ENCODE peak calls at places on chromosomes 2 and 18, in five cellular contexts. Y is pancreas; X is prostate gland; B is CD8-positive, alpha-beta T cell; A is thoracic aorta. F is an unnamed sample.

GRCh38 chr2:232231514-232231913 is 147.0 kb upstream of the ALPP start:
- DNase-seq in Y (no peak), B (no peak), A (no peak), X (no peak), F (no peak)

GRCh38 chr2:109560265-109560664 is 53.5 kb downstream of the SEPTIN10 start:
- DNase-seq in X (no peak), Y (no peak), A (no peak), B (no peak), F (no peak)

GRCh38 chr2:109316091-109316490 is 187.1 kb downstream of the SH3RF3 start:
- DNase-seq in X (no peak), B (no peak), Y (no peak), A (no peak), F (no peak)

GRCh38 chr2:67846341-67847070 is 216.3 kb downstream of the C1D start:
- DNase-seq in A (peak), Y (peak), B (no peak), X (peak), F (peak)

GRCh38 chr2:36545871-36546416 is 52.0 kb downstream of the FEZ2 start:
- DNase-seq in Y (no peak), X (no peak), B (no peak), A (no peak), F (no peak)

GRCh38 chr2:110978148-110978547 is 142.6 kb upstream of the BCL2L11 start:
- DNase-seq in Y (no peak), X (no peak), B (no peak), A (no peak), F (no peak)

GRCh38 chr2:92073815-92074548 is 2797.2 kb upstream of the TEKT4 start:
- DNase-seq in X (no peak), B (no peak), A (no peak), Y (peak), F (no peak)

GRCh38 chr2:234130734-234131133 is 80.2 kb downstream of the SPP2 start:
- DNase-seq in Y (no peak), B (no peak), A (no peak), X (no peak), F (no peak)

GRCh38 chr2:113324684-113325160 is 46.0 kb upstream of the PAX8 start:
- DNase-seq in Y (peak), B (peak), X (peak), A (no peak), F (peak)

GRCh38 chr18:5049124-5049523 is 147.9 kb downstream of the AKAIN1 start:
- DNase-seq in B (no peak), A (no peak), Y (no peak), X (no peak), F (no peak)

GRCh38 chr2:37326285-37326684 is 1.7 kb upstream of the PRKD3 start:
- DNase-seq in B (no peak), X (peak), Y (no peak), A (no peak), F (no peak)

GRCh38 chr2:128305555-128306080 is 13.1 kb downstream of the HS6ST1 start:
- DNase-seq in A (no peak), B (no peak), X (no peak), Y (peak), F (peak)

GRCh38 chr2:113173563-113174368 is at the start of gene PSD4:
- DNase-seq in Y (no peak), B (peak), A (no peak), X (no peak), F (peak)

GRCh38 chr2:14134737-14135136 is 497.8 kb upstream of the LRATD1 start:
- DNase-seq in A (no peak), Y (no peak), B (no peak), X (no peak), F (no peak)

GRCh38 chr2:161170917-161171594 is 10.8 kb downstream of the TANK start:
- DNase-seq in X (no peak), B (no peak), Y (no peak), A (no peak), F (no peak)

GRCh38 chr2:84939426-84940087 is 31.4 kb upstream of the KCMF1 start:
- DNase-seq in A (no peak), B (peak), X (no peak), Y (peak), F (no peak)

GRCh38 chr2:219291910-219292490 is 12.8 kb downstream of the DNAJB2 start:
- DNase-seq in A (no peak), Y (no peak), B (no peak), X (no peak), F (no peak)

GRCh38 chr2:85893428-85894258 is 4.9 kb upstream of the ST3GAL5 start:
- DNase-seq in Y (no peak), B (no peak), A (no peak), X (no peak), F (no peak)

GRCh38 chr18:2970762-2971659 is 41.9 kb downstream of the LPIN2 start:
- DNase-seq in Y (no peak), X (no peak), B (no peak), A (no peak), F (no peak)

GRCh38 chr2:189153608-189154007 is 26.0 kb downstream of the COL5A2 start:
- DNase-seq in Y (no peak), X (no peak), A (no peak), B (no peak), F (no peak)

GRCh38 chr2:86703704-86704370 is 16.3 kb upstream of the RMND5A start:
- DNase-seq in B (no peak), X (peak), A (no peak), Y (peak), F (peak)

GRCh38 chr2:150190546-150190945 is 296.9 kb downstream of the RND3 start:
- DNase-seq in X (no peak), A (no peak), Y (no peak), B (no peak), F (no peak)

GRCh38 chr2:190352668-190353536 is 9.5 kb downstream of the INPP1 start:
- DNase-seq in A (no peak), B (no peak), Y (no peak), X (no peak), F (no peak)

GRCh38 chr2:158760887-158761286 is 34.2 kb upstream of the DAPL1 start:
- DNase-seq in B (no peak), Y (no peak), X (peak), A (no peak), F (peak)

DNA sequence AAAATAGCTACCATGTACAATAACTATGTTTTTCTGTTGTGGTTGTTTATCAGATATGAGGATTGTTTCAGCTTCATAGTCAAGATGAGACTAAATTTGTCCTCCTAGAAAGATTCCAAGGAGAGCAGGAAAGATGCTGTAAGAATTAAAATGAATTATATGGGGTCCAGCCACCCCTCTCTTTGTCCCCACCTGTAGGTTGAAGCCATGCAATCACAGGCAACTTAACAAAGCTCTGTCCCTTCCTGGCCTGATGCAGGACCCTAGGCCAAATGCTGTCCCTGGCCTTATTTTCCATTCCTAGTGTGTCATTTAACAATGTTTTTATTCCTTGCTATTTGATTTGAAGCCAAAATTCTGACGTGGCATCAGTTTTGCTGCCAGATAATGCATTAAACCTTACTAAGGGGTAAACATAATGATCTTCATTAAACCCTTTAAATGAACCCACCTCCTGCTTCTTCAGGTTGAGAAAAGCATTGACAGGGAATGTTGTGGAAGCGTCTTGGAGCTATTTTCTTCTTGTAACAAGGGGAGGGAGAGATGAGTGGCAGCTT is 240.9 kb upstream of the ZNF521 start:
- DNase-seq in X (no peak), A (no peak), Y (no peak), B (no peak), F (no peak)
- TF ChIP-seq CTCF in X (no peak), A (no peak), Y (no peak), B (no peak), F (no peak)

GRCh38 chr2:27584597-27584996 is 1.8 kb downstream of the ZNF512 start:
- DNase-seq in B (no peak), X (no peak), A (no peak), Y (no peak), F (no peak)
- H3K4me3 ChIP-seq in B (peak), X (no peak), A (peak), Y (no peak), F (peak)

GRCh38 chr2:73232471-73233153 is 427 bp downstream of the PRADC1 start:
- DNase-seq in X (no peak), Y (no peak), A (no peak), B (peak), F (no peak)
- H3K27ac ChIP-seq in X (peak), Y (peak), A (peak), B (peak), F (peak)

DNA sequence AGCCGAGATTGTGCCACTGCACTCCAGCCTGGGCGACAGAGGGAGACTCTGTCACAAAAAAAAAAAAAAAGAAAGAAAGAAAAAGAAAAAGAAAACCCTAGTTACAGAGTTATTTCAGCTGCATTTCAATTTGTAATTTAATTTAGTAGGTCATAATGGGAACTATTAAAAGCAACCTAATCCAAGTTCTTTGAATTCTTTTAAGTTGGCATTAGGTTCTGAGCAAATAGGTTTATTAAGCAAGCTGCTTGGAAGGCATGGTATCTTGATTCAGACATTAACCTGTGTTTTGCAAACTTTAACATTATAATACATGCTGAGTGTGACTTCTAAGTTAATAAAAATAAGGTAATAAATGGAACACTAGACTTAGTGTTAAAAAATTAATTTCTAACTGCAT is 29.8 kb upstream of the COBLL1 start:
- DNase-seq in A (no peak), B (no peak), Y (no peak), X (no peak), F (no peak)
- TF ChIP-seq CTCF in A (no peak), B (no peak), Y (no peak), X (no peak), F (no peak)

GRCh38 chr18:58222439-58223125 is 178.6 kb downstream of the NEDD4L start:
- DNase-seq in B (no peak), X (no peak), A (no peak), Y (no peak), F (no peak)
- H3K4me3 ChIP-seq in B (no peak), X (peak), A (no peak), Y (no peak), F (no peak)

GRCh38 chr2:44230378-44230777 is 44.9 kb upstream of the SLC3A1 start:
- DNase-seq in A (no peak), B (no peak), X (no peak), Y (no peak), F (no peak)
- H3K27ac ChIP-seq in A (no peak), B (no peak), X (no peak), Y (no peak), F (no peak)

DNA sequence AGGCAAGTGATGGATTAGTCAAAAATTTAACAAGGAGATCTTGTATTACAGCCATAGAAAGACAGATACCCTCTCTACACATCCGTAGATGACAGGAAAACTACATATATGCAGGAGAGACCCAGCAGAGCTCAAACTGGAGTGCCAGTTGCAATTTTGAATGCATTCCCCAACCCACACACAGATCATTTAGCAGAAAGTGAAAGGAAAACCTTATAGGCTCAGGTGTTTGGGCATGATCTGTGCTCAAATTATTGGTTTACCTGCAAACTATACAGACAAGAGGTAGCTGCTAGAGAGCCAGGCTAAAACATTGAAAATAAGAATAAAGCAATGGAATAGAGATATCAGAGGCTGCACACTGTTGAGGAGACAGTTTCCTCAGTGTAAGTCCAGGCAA is 51.8 kb downstream of the RAB3GAP1 start:
- DNase-seq in B (no peak), X (no peak), Y (no peak), A (no peak), F (no peak)
- TF ChIP-seq CTCF in B (no peak), X (no peak), Y (no peak), A (no peak), F (no peak)